ENCODE peak calls at places on chromosomes 2 and 18, in eight cellular contexts. One of them, this sample, is unnamed.

GRCh38 chr18:74251297-74252031 is 40.3 kb downstream of the CYB5A start:
- DNase-seq in chondrocyte: no peak
- DNase-seq in AG09319: peak
- DNase-seq in osteocyte: no peak
- DNase-seq in choroid plexus epithelial cell: peak
- DNase-seq in GM10248: no peak
- DNase-seq in WTC11: no peak
- DNase-seq in GM12865: no peak
- DNase-seq in this sample: peak

GRCh38 chr2:50746526-50746925 is 285.4 kb downstream of the NRXN1 start:
- DNase-seq in GM12865: peak
- DNase-seq in GM10248: no peak
- DNase-seq in chondrocyte: no peak
- DNase-seq in WTC11: peak
- DNase-seq in choroid plexus epithelial cell: peak
- DNase-seq in AG09319: no peak
- DNase-seq in osteocyte: no peak
- DNase-seq in this sample: peak

GRCh38 chr2:1784087-1784486 is 39.8 kb upstream of the PXDN start:
- DNase-seq in choroid plexus epithelial cell: no peak
- DNase-seq in GM12865: no peak
- DNase-seq in WTC11: no peak
- DNase-seq in GM10248: no peak
- DNase-seq in osteocyte: no peak
- DNase-seq in AG09319: no peak
- DNase-seq in chondrocyte: peak
- DNase-seq in this sample: no peak

GRCh38 chr18:13216732-13217465 is 1.7 kb upstream of the LDLRAD4 start:
- DNase-seq in GM12865: peak
- DNase-seq in AG09319: no peak
- DNase-seq in chondrocyte: no peak
- DNase-seq in choroid plexus epithelial cell: peak
- DNase-seq in WTC11: peak
- DNase-seq in GM10248: peak
- DNase-seq in osteocyte: no peak
- DNase-seq in this sample: no peak

GRCh38 chr18:2909431-2910140 is 62.8 kb downstream of the EMILIN2 start:
- DNase-seq in AG09319: no peak
- DNase-seq in osteocyte: peak
- DNase-seq in choroid plexus epithelial cell: no peak
- DNase-seq in WTC11: no peak
- DNase-seq in GM10248: no peak
- DNase-seq in GM12865: no peak
- DNase-seq in chondrocyte: no peak
- DNase-seq in this sample: no peak

GRCh38 chr18:33751613-33752221 is 173.7 kb downstream of the ASXL3 start:
- DNase-seq in choroid plexus epithelial cell: peak
- DNase-seq in GM12865: peak
- DNase-seq in chondrocyte: no peak
- DNase-seq in WTC11: no peak
- DNase-seq in osteocyte: no peak
- DNase-seq in GM10248: no peak
- DNase-seq in AG09319: no peak
- DNase-seq in this sample: peak

GRCh38 chr2:109171444-109172334 is 42.7 kb downstream of the SH3RF3 start:
- DNase-seq in WTC11: no peak
- DNase-seq in GM10248: no peak
- DNase-seq in AG09319: peak
- DNase-seq in osteocyte: peak
- DNase-seq in chondrocyte: no peak
- DNase-seq in choroid plexus epithelial cell: peak
- DNase-seq in GM12865: no peak
- DNase-seq in this sample: peak

GRCh38 chr2:185608799-185609198 is 129.8 kb upstream of the FSIP2 start:
- DNase-seq in AG09319: no peak
- DNase-seq in GM10248: no peak
- DNase-seq in GM12865: no peak
- DNase-seq in choroid plexus epithelial cell: peak
- DNase-seq in osteocyte: no peak
- DNase-seq in chondrocyte: no peak
- DNase-seq in WTC11: no peak
- DNase-seq in this sample: peak

GRCh38 chr2:39228413-39229209 is 15.2 kb downstream of the CDKL4 start:
- DNase-seq in chondrocyte: no peak
- DNase-seq in GM10248: no peak
- DNase-seq in choroid plexus epithelial cell: peak
- DNase-seq in GM12865: peak
- DNase-seq in osteocyte: no peak
- DNase-seq in WTC11: peak
- DNase-seq in AG09319: no peak
- DNase-seq in this sample: no peak

GRCh38 chr2:195664528-195664927 is 7.5 kb downstream of the SLC39A10 start:
- DNase-seq in WTC11: no peak
- DNase-seq in GM12865: no peak
- DNase-seq in AG09319: no peak
- DNase-seq in choroid plexus epithelial cell: peak
- DNase-seq in chondrocyte: no peak
- DNase-seq in osteocyte: no peak
- DNase-seq in GM10248: no peak
- DNase-seq in this sample: no peak

GRCh38 chr2:123971564-123972318 is 53.3 kb upstream of the CNTNAP5 start:
- DNase-seq in GM10248: no peak
- DNase-seq in WTC11: no peak
- DNase-seq in chondrocyte: no peak
- DNase-seq in choroid plexus epithelial cell: no peak
- DNase-seq in osteocyte: no peak
- DNase-seq in GM12865: no peak
- DNase-seq in AG09319: no peak
- DNase-seq in this sample: no peak

GRCh38 chr18:63969965-63970802 is at the start of gene SERPINB8:
- DNase-seq in WTC11: peak
- DNase-seq in osteocyte: peak
- DNase-seq in chondrocyte: peak
- DNase-seq in GM10248: peak
- DNase-seq in choroid plexus epithelial cell: peak
- DNase-seq in GM12865: peak
- DNase-seq in AG09319: peak
- DNase-seq in this sample: peak

GRCh38 chr18:58631301-58631700 is 2.4 kb upstream of the ALPK2 start:
- DNase-seq in WTC11: no peak
- DNase-seq in GM10248: no peak
- DNase-seq in GM12865: no peak
- DNase-seq in chondrocyte: no peak
- DNase-seq in AG09319: no peak
- DNase-seq in osteocyte: no peak
- DNase-seq in choroid plexus epithelial cell: no peak
- DNase-seq in this sample: no peak

GRCh38 chr2:204072443-204073324 is 136.1 kb downstream of the ICOS start:
- DNase-seq in chondrocyte: no peak
- DNase-seq in WTC11: peak
- DNase-seq in osteocyte: no peak
- DNase-seq in choroid plexus epithelial cell: peak
- DNase-seq in GM12865: peak
- DNase-seq in AG09319: no peak
- DNase-seq in GM10248: peak
- DNase-seq in this sample: no peak

GRCh38 chr18:48947102-48947501 is 3.7 kb downstream of the SMAD7 start:
- DNase-seq in AG09319: no peak
- DNase-seq in GM10248: no peak
- DNase-seq in choroid plexus epithelial cell: peak
- DNase-seq in GM12865: no peak
- DNase-seq in WTC11: no peak
- DNase-seq in chondrocyte: no peak
- DNase-seq in osteocyte: no peak
- DNase-seq in this sample: no peak

GRCh38 chr2:165475270-165476004 is 5.9 kb downstream of the CSRNP3 start:
- DNase-seq in choroid plexus epithelial cell: no peak
- DNase-seq in GM10248: no peak
- DNase-seq in chondrocyte: no peak
- DNase-seq in WTC11: no peak
- DNase-seq in osteocyte: no peak
- DNase-seq in AG09319: no peak
- DNase-seq in GM12865: no peak
- DNase-seq in this sample: no peak

GRCh38 chr2:130819915-130820861 is 16.5 kb upstream of the ARHGEF4 start:
- DNase-seq in GM10248: no peak
- DNase-seq in WTC11: peak
- DNase-seq in choroid plexus epithelial cell: no peak
- DNase-seq in chondrocyte: peak
- DNase-seq in AG09319: no peak
- DNase-seq in osteocyte: no peak
- DNase-seq in GM12865: no peak
- DNase-seq in this sample: peak

GRCh38 chr2:27152796-27153464 is 4.1 kb downstream of the TCF23 start:
- DNase-seq in GM12865: no peak
- DNase-seq in chondrocyte: no peak
- DNase-seq in AG09319: no peak
- DNase-seq in GM10248: no peak
- DNase-seq in osteocyte: no peak
- DNase-seq in WTC11: no peak
- DNase-seq in choroid plexus epithelial cell: no peak
- DNase-seq in this sample: peak

DNA sequence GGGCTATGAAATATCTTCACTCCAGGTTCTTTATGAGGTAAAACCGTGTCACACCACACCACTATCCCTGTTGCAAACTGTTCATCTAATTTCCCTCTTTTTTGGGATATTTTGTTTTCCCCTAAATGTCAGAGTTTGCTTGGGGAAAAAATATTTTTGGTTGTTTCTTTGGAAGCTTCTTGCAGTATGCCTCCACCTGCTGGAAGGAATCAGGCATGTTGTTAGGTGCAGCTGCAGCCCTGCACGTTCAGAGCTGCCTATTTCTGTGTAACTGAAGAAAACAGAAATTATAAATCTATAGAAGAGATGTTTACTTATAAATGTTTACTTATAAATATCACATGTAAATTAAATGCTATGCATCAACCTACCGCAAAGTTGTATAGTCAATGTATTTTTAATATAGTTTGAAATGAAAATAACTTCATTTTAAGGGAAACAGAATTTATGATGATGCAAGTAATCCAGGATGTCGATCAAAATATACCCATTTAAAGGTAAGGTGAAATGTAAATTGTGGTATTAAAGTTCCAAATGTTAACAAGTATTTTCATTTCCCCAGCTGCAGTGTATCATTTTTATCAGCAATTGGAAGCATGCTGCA is 238.0 kb downstream of the ZNF516 start:
- DNase-seq in GM10248: no peak
- DNase-seq in osteocyte: no peak
- DNase-seq in AG09319: peak
- DNase-seq in choroid plexus epithelial cell: peak
- DNase-seq in WTC11: peak
- DNase-seq in GM12865: peak
- DNase-seq in chondrocyte: no peak
- DNase-seq in this sample: peak
- TF ChIP-seq CTCF in GM10248: peak
- TF ChIP-seq CTCF in osteocyte: peak
- TF ChIP-seq CTCF in AG09319: peak
- TF ChIP-seq CTCF in choroid plexus epithelial cell: peak
- TF ChIP-seq CTCF in WTC11: peak
- TF ChIP-seq CTCF in GM12865: peak
- TF ChIP-seq CTCF in chondrocyte: peak
- TF ChIP-seq CTCF in this sample: peak

DNA sequence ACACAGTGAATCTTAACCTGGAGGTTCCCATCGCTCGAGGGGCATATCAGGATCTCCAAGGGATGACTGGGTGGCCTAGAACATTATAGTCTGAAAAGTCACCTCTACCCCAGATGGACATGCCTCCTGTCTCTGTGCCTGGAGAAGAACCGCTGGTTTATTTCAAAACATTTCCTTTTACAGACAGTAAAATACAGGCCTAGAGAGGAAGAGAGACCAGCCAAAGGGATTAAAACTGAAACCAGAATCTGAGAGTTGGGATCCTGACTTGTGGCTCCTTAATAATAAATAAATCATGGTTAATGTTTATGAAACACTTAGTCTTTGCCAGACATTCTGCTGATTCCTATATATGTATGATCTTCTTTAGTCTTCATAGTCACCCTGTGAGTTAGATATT is 153.7 kb downstream of the DDX1 start:
- DNase-seq in chondrocyte: no peak
- DNase-seq in WTC11: no peak
- DNase-seq in osteocyte: no peak
- DNase-seq in AG09319: no peak
- DNase-seq in GM10248: no peak
- DNase-seq in choroid plexus epithelial cell: no peak
- DNase-seq in GM12865: no peak
- DNase-seq in this sample: no peak
- TF ChIP-seq CTCF in chondrocyte: no peak
- TF ChIP-seq CTCF in WTC11: no peak
- TF ChIP-seq CTCF in osteocyte: no peak
- TF ChIP-seq CTCF in AG09319: no peak
- TF ChIP-seq CTCF in GM10248: no peak
- TF ChIP-seq CTCF in choroid plexus epithelial cell: no peak
- TF ChIP-seq CTCF in GM12865: no peak
- TF ChIP-seq CTCF in this sample: no peak

GRCh38 chr2:30398488-30398887 is 48.6 kb upstream of the LCLAT1 start:
- DNase-seq in AG09319: no peak
- DNase-seq in WTC11: no peak
- DNase-seq in GM12865: no peak
- DNase-seq in chondrocyte: no peak
- DNase-seq in GM10248: no peak
- DNase-seq in choroid plexus epithelial cell: no peak
- DNase-seq in osteocyte: no peak
- DNase-seq in this sample: peak
- TF ChIP-seq CTCF in AG09319: no peak
- TF ChIP-seq CTCF in WTC11: no peak
- TF ChIP-seq CTCF in GM12865: no peak
- TF ChIP-seq CTCF in chondrocyte: no peak
- TF ChIP-seq CTCF in GM10248: no peak
- TF ChIP-seq CTCF in choroid plexus epithelial cell: no peak
- TF ChIP-seq CTCF in osteocyte: no peak
- TF ChIP-seq CTCF in this sample: no peak

DNA sequence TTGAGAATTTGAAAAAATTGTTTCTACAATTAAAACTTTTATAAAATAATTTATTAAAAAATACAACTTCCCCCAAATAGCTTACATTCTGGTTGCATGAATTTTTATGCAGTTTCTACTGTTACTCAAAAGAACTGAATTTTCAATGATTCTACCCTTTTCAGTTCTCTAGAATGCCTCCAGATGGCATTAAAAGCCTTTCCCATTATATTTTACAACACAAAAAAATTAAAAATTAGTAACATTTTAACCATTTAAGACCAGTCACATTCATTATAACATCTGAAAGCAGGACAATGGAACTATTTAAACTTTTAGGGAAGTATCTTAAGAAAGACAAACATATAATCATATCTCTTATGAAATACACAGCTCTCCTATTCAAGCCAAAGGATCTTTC is 236.0 kb upstream of the REV1 start:
- DNase-seq in GM12865: no peak
- DNase-seq in osteocyte: no peak
- DNase-seq in GM10248: no peak
- DNase-seq in chondrocyte: no peak
- DNase-seq in WTC11: no peak
- DNase-seq in AG09319: no peak
- DNase-seq in choroid plexus epithelial cell: peak
- DNase-seq in this sample: no peak
- TF ChIP-seq CTCF in GM12865: no peak
- TF ChIP-seq CTCF in osteocyte: peak
- TF ChIP-seq CTCF in GM10248: no peak
- TF ChIP-seq CTCF in chondrocyte: peak
- TF ChIP-seq CTCF in WTC11: no peak
- TF ChIP-seq CTCF in AG09319: peak
- TF ChIP-seq CTCF in choroid plexus epithelial cell: peak
- TF ChIP-seq CTCF in this sample: no peak

GRCh38 chr2:15748736-15749323 is 157.2 kb downstream of the DDX1 start:
- DNase-seq in choroid plexus epithelial cell: peak
- DNase-seq in GM10248: peak
- DNase-seq in GM12865: peak
- DNase-seq in chondrocyte: no peak
- DNase-seq in osteocyte: no peak
- DNase-seq in AG09319: no peak
- DNase-seq in WTC11: peak
- DNase-seq in this sample: peak
- TF ChIP-seq CTCF in choroid plexus epithelial cell: peak
- TF ChIP-seq CTCF in GM10248: no peak
- TF ChIP-seq CTCF in GM12865: peak
- TF ChIP-seq CTCF in chondrocyte: peak
- TF ChIP-seq CTCF in osteocyte: peak
- TF ChIP-seq CTCF in AG09319: peak
- TF ChIP-seq CTCF in WTC11: peak
- TF ChIP-seq CTCF in this sample: peak